ENCODE peak calls at places on chromosome 22, in four cellular contexts. K is EH, E is neuronal stem cell, C is NCI-H1694. O is an unnamed sample.

GRCh38 chr22:49999063-49999900 is 13.3 kb downstream of the IL17REL start:
- DNase-seq in K (no peak), C (no peak), E (peak), O (no peak)

GRCh38 chr22:49930596-49931412 is 12.4 kb downstream of the CRELD2 start:
- DNase-seq in K (peak), E (no peak), C (peak), O (no peak)

GRCh38 chr22:49608660-49609059 is 219.0 kb downstream of the BRD1 start:
- DNase-seq in K (no peak), C (no peak), E (no peak), O (no peak)

GRCh38 chr22:42883121-42883520 is 26.0 kb upstream of the ARFGAP3 start:
- DNase-seq in C (no peak), K (no peak), E (no peak), O (no peak)

GRCh38 chr22:19965771-19966709 is 24.4 kb upstream of the TXNRD2 start:
- DNase-seq in C (peak), E (no peak), K (no peak), O (no peak)

GRCh38 chr22:50184004-50184461 is 1.7 kb upstream of the TRABD start:
- DNase-seq in C (no peak), E (no peak), K (peak), O (peak)

GRCh38 chr22:46347646-46348045 is 12.1 kb downstream of the TRMU start:
- DNase-seq in E (no peak), C (no peak), K (no peak), O (no peak)

GRCh38 chr22:49667236-49667635 is 160.4 kb downstream of the BRD1 start:
- DNase-seq in E (no peak), K (no peak), C (no peak), O (no peak)

GRCh38 chr22:23539135-23539838 is 40.8 kb downstream of the IGLL1 start:
- DNase-seq in E (peak), K (peak), C (peak), O (peak)

GRCh38 chr22:32119568-32120235 is 39.4 kb downstream of the C22orf42 start:
- DNase-seq in C (no peak), E (no peak), K (no peak), O (no peak)

GRCh38 chr22:40557972-40558371 is 78.5 kb downstream of the MRTFA start:
- DNase-seq in C (no peak), K (no peak), E (no peak), O (no peak)

GRCh38 chr22:32685527-32685926 is 116.0 kb upstream of the TIMP3 start:
- DNase-seq in K (no peak), E (no peak), C (no peak), O (no peak)

GRCh38 chr22:24094966-24095365 is 83.9 kb downstream of the CABIN1 start:
- DNase-seq in C (no peak), K (no peak), E (no peak), O (no peak)

GRCh38 chr22:17368144-17368726 is 1.0 kb upstream of the CECR2 start:
- DNase-seq in E (no peak), K (no peak), C (peak), O (no peak)